ENCODE peak calls at places on chromosomes 4 and X, in five cellular contexts. F is stimulated activated CD8-positive, alpha-beta memory T cell treated with anti-CD3 and anti-CD28 coated beads, Interleukin-7, amount 100 ng/mL, for 24 hours; Z is left lung; T is hippocampal formation; P is effector CD4-positive, alpha-beta T cell. R is an unnamed sample.

GRCh38 chr4:37431417-37431743 is 186.8 kb downstream of the NWD2 start:
- DNase-seq in F (no peak), P (no peak), T (no peak), Z (no peak), R (no peak)

GRCh38 chrX:19735244-19735643 is 152.2 kb downstream of the SH3KBP1 start:
- DNase-seq in Z (no peak), T (no peak), P (no peak), F (no peak), R (no peak)

GRCh38 chr4:4362991-4363697 is 23.8 kb upstream of the NSG1 start:
- DNase-seq in P (no peak), Z (no peak), T (no peak), F (no peak), R (peak; percentile 68)

GRCh38 chr4:1410491-1411325 is 4.5 kb upstream of the NKX1-1 start:
- DNase-seq in F (peak; percentile 33), P (peak; percentile 20), Z (peak; percentile 83), T (no peak), R (peak; percentile 69)

GRCh38 chr4:166673911-166674310 is 560.4 kb downstream of the SPOCK3 start:
- DNase-seq in T (no peak), P (no peak), F (no peak), Z (no peak), R (no peak)

GRCh38 chr4:3291411-3291968 is 1.3 kb upstream of the RGS12 start:
- DNase-seq in T (no peak), P (no peak), Z (peak; percentile 83), F (no peak), R (no peak)

GRCh38 chr4:2141022-2141761 is 82.1 kb downstream of the NAT8L start:
- DNase-seq in Z (no peak), T (no peak), F (no peak), P (no peak), R (no peak)

GRCh38 chr4:78776031-78776728 is at the start of gene BMP2K:
- DNase-seq in Z (peak; percentile 96), P (peak; percentile 67), T (peak; percentile 91), F (peak; percentile 48), R (peak; percentile 93)

GRCh38 chrX:129233791-129234190 is 289.5 kb downstream of the SMARCA1 start:
- DNase-seq in F (no peak), T (no peak), P (no peak), Z (no peak), R (no peak)

GRCh38 chrX:8913665-8914409 is 112.7 kb upstream of the FAM9A start:
- DNase-seq in P (no peak), F (no peak), T (no peak), Z (no peak), R (peak; percentile 48)

GRCh38 chr4:74015126-74015780 is 16.8 kb upstream of the CXCL5 start:
- DNase-seq in T (no peak), F (no peak), P (no peak), Z (no peak), R (no peak)

GRCh38 chrX:84192006-84192405 is 4.0 kb upstream of the RPS6KA6 start:
- DNase-seq in F (no peak), T (no peak), P (no peak), Z (no peak), R (no peak)